ENCODE peak calls at places on chromosomes 11 and 22, in eight cellular contexts. X, Z, T, O, B, U, J and P are unnamed samples.

GRCh38 chr11:83566948-83567347 is 280.8 kb upstream of the CCDC90B start:
- DNase-seq in X (peak; percentile 4), Z (no peak), T (no peak), O (no peak), B (no peak), U (no peak), J (no peak), P (peak; percentile 9)

GRCh38 chr11:10125522-10126133 is 168.4 kb downstream of the SBF2 start:
- DNase-seq in X (no peak), Z (no peak), T (no peak), O (no peak), B (no peak), U (no peak), J (no peak), P (no peak)

GRCh38 chr22:39820266-39820665 is 73.3 kb downstream of the ENTHD1 start:
- DNase-seq in X (peak; percentile 48), Z (no peak), T (no peak), O (no peak), B (no peak), U (no peak), J (no peak), P (no peak)

GRCh38 chr11:28728666-28729065 is 620.5 kb downstream of the METTL15 start:
- DNase-seq in X (no peak), Z (no peak), T (no peak), O (no peak), B (no peak), U (no peak), J (no peak), P (no peak)

GRCh38 chr11:108748971-108749370 is 84.1 kb downstream of the DDX10 start:
- DNase-seq in X (no peak), Z (no peak), T (no peak), O (no peak), B (no peak), U (no peak), J (no peak), P (no peak)

GRCh38 chr11:47148903-47149535 is 27.7 kb downstream of the ARFGAP2 start:
- DNase-seq in X (peak; percentile 35), Z (no peak), T (no peak), O (no peak), B (no peak), U (no peak), J (no peak), P (no peak)

GRCh38 chr11:118791961-118792578 is 1.1 kb upstream of the DDX6 start:
- DNase-seq in X (no peak), Z (peak; percentile 18), T (no peak), O (peak; percentile 62), B (peak; percentile 49), U (peak; percentile 55), J (no peak), P (no peak)

GRCh38 chr22:36465232-36466021 is 16.0 kb downstream of the TXN2 start:
- DNase-seq in X (no peak), Z (no peak), T (no peak), O (no peak), B (no peak), U (no peak), J (no peak), P (no peak)

GRCh38 chr11:124669193-124669592 is 4.3 kb downstream of the SIAE start:
- DNase-seq in X (peak; percentile 44), Z (peak; percentile 33), T (no peak), O (peak; percentile 62), B (peak; percentile 50), U (peak; percentile 34), J (no peak), P (peak; percentile 43)

GRCh38 chr22:23796461-23796860 is 9.7 kb downstream of the SMARCB1 start:
- DNase-seq in X (peak; percentile 91), Z (no peak), T (no peak), O (no peak), B (no peak), U (no peak), J (no peak), P (no peak)

GRCh38 chr22:47452184-47452583 is 689.7 kb downstream of the TBC1D22A start:
- DNase-seq in X (no peak), Z (no peak), T (no peak), O (peak; percentile 41), B (no peak), U (no peak), J (no peak), P (peak; percentile 54)

GRCh38 chr11:15938983-15939382 is 417.4 kb downstream of the SOX6 start:
- DNase-seq in X (no peak), Z (no peak), T (no peak), O (no peak), B (no peak), U (no peak), J (no peak), P (no peak)

GRCh38 chr22:42743501-42743991 is 22.9 kb upstream of the A4GALT start:
- DNase-seq in X (no peak), Z (no peak), T (no peak), O (no peak), B (no peak), U (no peak), J (no peak), P (no peak)

GRCh38 chr11:16795146-16795545 is 56.7 kb downstream of the C11orf58 start:
- DNase-seq in X (no peak), Z (no peak), T (no peak), O (no peak), B (peak; percentile 42), U (no peak), J (no peak), P (no peak)

GRCh38 chr22:40418366-40419201 is 48.2 kb downstream of the SGSM3 start:
- DNase-seq in X (no peak), Z (no peak), T (peak; percentile 84), O (peak; percentile 80), B (no peak), U (no peak), J (no peak), P (no peak)

GRCh38 chr11:70483077-70483861 is 84.9 kb downstream of the CTTN start:
- DNase-seq in X (no peak), Z (no peak), T (no peak), O (peak; percentile 65), B (no peak), U (no peak), J (no peak), P (peak; percentile 49)

GRCh38 chr22:43996981-43997265 is 27.2 kb upstream of the PARVB start:
- DNase-seq in X (no peak), Z (no peak), T (no peak), O (no peak), B (no peak), U (no peak), J (no peak), P (no peak)

GRCh38 chr11:106998126-106998525 is 20.1 kb downstream of the GUCY1A2 start:
- DNase-seq in X (peak; percentile 62), Z (no peak), T (no peak), O (no peak), B (no peak), U (no peak), J (no peak), P (no peak)

GRCh38 chr11:116109228-116109627 is 605.0 kb upstream of the CADM1 start:
- DNase-seq in X (no peak), Z (no peak), T (no peak), O (no peak), B (no peak), U (no peak), J (no peak), P (no peak)

GRCh38 chr22:19783531-19784395 is 23.2 kb downstream of the TBX1 start:
- DNase-seq in X (no peak), Z (no peak), T (no peak), O (no peak), B (no peak), U (no peak), J (no peak), P (no peak)

GRCh38 chr22:47130883-47131610 is 368.6 kb downstream of the TBC1D22A start:
- DNase-seq in X (no peak), Z (no peak), T (no peak), O (no peak), B (no peak), U (no peak), J (no peak), P (no peak)

GRCh38 chr22:20438066-20438677 is 547 bp upstream of the SCARF2 start:
- DNase-seq in X (no peak), Z (no peak), T (no peak), O (no peak), B (no peak), U (no peak), J (no peak), P (no peak)

GRCh38 chr11:13216019-13217006 is 61.3 kb upstream of the BMAL1 start:
- DNase-seq in X (peak; percentile 56), Z (no peak), T (no peak), O (no peak), B (no peak), U (peak; percentile 63), J (peak; percentile 70), P (no peak)

GRCh38 chr11:67027483-67027930 is 4.6 kb downstream of the SYT12 start:
- DNase-seq in X (no peak), Z (no peak), T (no peak), O (no peak), B (no peak), U (no peak), J (no peak), P (no peak)

GRCh38 chr22:49690454-49690853 is 137.2 kb downstream of the BRD1 start:
- DNase-seq in X (no peak), Z (no peak), T (no peak), O (no peak), B (no peak), U (no peak), J (no peak), P (no peak)

GRCh38 chr11:2268911-2269600 is 1.3 kb downstream of the ASCL2 start:
- DNase-seq in X (no peak), Z (no peak), T (no peak), O (peak; percentile 69), B (peak; percentile 82), U (peak; percentile 89), J (peak; percentile 79), P (no peak)

GRCh38 chr11:69310934-69311766 is 17.2 kb downstream of the MYEOV start:
- DNase-seq in X (no peak), Z (no peak), T (no peak), O (no peak), B (peak; percentile 61), U (peak; percentile 63), J (peak; percentile 27), P (no peak)

GRCh38 chr11:128552783-128553661 is 34.3 kb downstream of the ETS1 start:
- DNase-seq in X (no peak), Z (peak; percentile 27), T (no peak), O (peak; percentile 92), B (peak; percentile 68), U (peak; percentile 41), J (no peak), P (peak; percentile 15)

GRCh38 chr11:20634781-20635180 is 34.6 kb upstream of the NELL1 start:
- DNase-seq in X (no peak), Z (no peak), T (no peak), O (no peak), B (no peak), U (no peak), J (no peak), P (no peak)

GRCh38 chr22:42194953-42195352 is 64.3 kb upstream of the CYP2D6 start:
- DNase-seq in X (no peak), Z (no peak), T (no peak), O (no peak), B (no peak), U (no peak), J (no peak), P (no peak)

GRCh38 chr11:100942016-100942415 is 187.6 kb downstream of the PGR start:
- DNase-seq in X (no peak), Z (no peak), T (no peak), O (no peak), B (no peak), U (no peak), J (no peak), P (no peak)

GRCh38 chr11:68014157-68014965 is 4.2 kb downstream of the ALDH3B1 start:
- DNase-seq in X (no peak), Z (no peak), T (no peak), O (no peak), B (no peak), U (no peak), J (no peak), P (peak; percentile 53)

GRCh38 chr11:115616941-115617340 is 112.7 kb upstream of the CADM1 start:
- DNase-seq in X (peak; percentile 25), Z (no peak), T (no peak), O (no peak), B (no peak), U (no peak), J (no peak), P (no peak)